ENCODE peak calls at places on chromosome 20, in six cellular contexts. P is mesenchymal stem cell; F is substantia nigra; L is CD8-positive, alpha-beta memory T cell; K is heart right ventricle; E is RWPE1. Z is an unnamed sample.

GRCh38 chr20:38673731-38674177 is 50.5 kb upstream of the SLC32A1 start:
- DNase-seq in L (no peak), E (no peak), P (peak), K (no peak), F (peak), Z (no peak)

GRCh38 chr20:30593572-30593971 is 663.9 kb upstream of the DEFB115 start:
- DNase-seq in F (no peak), K (no peak), L (no peak), E (no peak), P (no peak), Z (no peak)

GRCh38 chr20:17968366-17969275 is at the start of the genes MGME1 and SNX5:
- DNase-seq in K (peak), P (peak), L (peak), F (peak), E (peak), Z (peak)

GRCh38 chr20:44967207-44967807 is 995 bp downstream of the STK4 start:
- DNase-seq in K (no peak), E (peak), F (no peak), P (peak), L (no peak), Z (peak)

GRCh38 chr20:59664389-59665055 is 60.2 kb downstream of the PHACTR3 start:
- DNase-seq in L (no peak), F (peak), E (no peak), P (no peak), K (no peak), Z (no peak)

GRCh38 chr20:59094576-59094975 is 52.0 kb upstream of the PRELID3B start:
- DNase-seq in F (no peak), E (no peak), P (no peak), L (no peak), K (no peak), Z (no peak)

GRCh38 chr20:39206899-39207564 is 244.9 kb downstream of the DHX35 start:
- DNase-seq in L (no peak), K (no peak), P (no peak), E (no peak), F (no peak), Z (no peak)

GRCh38 chr20:36344517-36345132 is 38.5 kb downstream of the DLGAP4 start:
- DNase-seq in F (no peak), P (peak), E (peak), L (no peak), K (no peak), Z (peak)

GRCh38 chr20:41118632-41119031 is 18.7 kb upstream of the PLCG1 start:
- DNase-seq in E (no peak), F (peak), P (no peak), K (no peak), L (no peak), Z (no peak)

GRCh38 chr20:41643504-41643938 is 25.3 kb upstream of the CHD6 start:
- DNase-seq in F (no peak), L (no peak), P (peak), E (peak), K (no peak), Z (no peak)

GRCh38 chr20:23164176-23164601 is 78.1 kb upstream of the CD93 start:
- DNase-seq in K (no peak), F (peak), E (no peak), L (no peak), P (no peak), Z (no peak)

GRCh38 chr20:51945177-51945576 is 142.9 kb upstream of the SALL4 start:
- DNase-seq in E (no peak), K (no peak), L (no peak), P (no peak), F (no peak), Z (no peak)

GRCh38 chr20:47929368-47930115 is 144.3 kb upstream of the SULF2 start:
- DNase-seq in P (peak), F (no peak), K (no peak), L (no peak), E (peak), Z (no peak)

GRCh38 chr20:1332749-1333300 is 3.9 kb upstream of the SDCBP2 start:
- DNase-seq in E (no peak), F (no peak), P (no peak), L (no peak), K (no peak), Z (no peak)

GRCh38 chr20:45269754-45270270 is 15.4 kb upstream of the SLPI start:
- DNase-seq in P (no peak), L (no peak), K (no peak), F (no peak), E (no peak), Z (no peak)

GRCh38 chr20:1417790-1418189 is 24.9 kb upstream of the FKBP1A start:
- DNase-seq in L (no peak), F (no peak), P (no peak), E (no peak), K (no peak), Z (no peak)

GRCh38 chr20:45346291-45346718 is 1.9 kb downstream of the SDC4 start:
- DNase-seq in F (no peak), P (no peak), L (no peak), K (no peak), E (peak), Z (no peak)

GRCh38 chr20:35981969-35982368 is 13.6 kb downstream of the CNBD2 start:
- DNase-seq in L (no peak), K (no peak), F (no peak), P (no peak), E (no peak), Z (no peak)

GRCh38 chr20:15278041-15278440 is 940.6 kb upstream of the FLRT3 start:
- DNase-seq in F (no peak), P (no peak), K (no peak), E (peak), L (no peak), Z (no peak)
- H3K27ac ChIP-seq in F (no peak), P (no peak), K (no peak), E (no peak), L (no peak), Z (no peak)

GRCh38 chr20:15205023-15205422 is 867.6 kb upstream of the FLRT3 start:
- DNase-seq in P (no peak), F (no peak), E (no peak), K (no peak), L (no peak), Z (no peak)
- H3K27ac ChIP-seq in P (no peak), F (no peak), E (no peak), K (no peak), L (no peak), Z (no peak)

GRCh38 chr20:20741067-20742045 is 28.9 kb upstream of the RALGAPA2 start:
- DNase-seq in F (no peak), L (no peak), E (no peak), K (no peak), P (no peak), Z (no peak)

GRCh38 chr20:20744170-20744725 is 31.8 kb upstream of the RALGAPA2 start:
- DNase-seq in L (no peak), K (no peak), E (no peak), P (no peak), F (no peak), Z (no peak)

GRCh38 chr20:20743511-20744169 is 31.2 kb upstream of the RALGAPA2 start:
- DNase-seq in F (peak), K (peak), E (no peak), P (peak), L (no peak), Z (no peak)

GRCh38 chr20:20737158-20737557 is 24.7 kb upstream of the RALGAPA2 start:
- DNase-seq in P (no peak), K (no peak), F (no peak), E (no peak), L (no peak), Z (no peak)

DNA sequence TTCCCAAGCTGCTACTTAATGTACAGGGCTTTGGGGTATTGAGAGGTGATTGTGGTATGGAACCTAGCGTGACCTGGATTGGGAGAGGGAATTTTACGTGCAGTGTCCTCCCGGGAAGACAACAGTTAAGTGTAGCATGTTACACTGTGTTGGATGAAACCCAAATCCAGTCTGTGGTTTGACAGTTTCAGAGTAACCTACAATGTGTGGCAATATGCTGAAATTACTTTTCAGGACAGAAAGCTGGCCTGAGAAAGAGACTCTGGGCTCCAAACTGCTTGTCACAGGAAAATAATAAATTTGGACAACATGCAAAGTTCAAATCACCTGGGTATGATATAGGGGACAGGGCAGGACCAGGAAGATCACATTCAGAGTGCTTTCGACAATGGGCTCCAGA is 28.2 kb upstream of the RALGAPA2 start:
- DNase-seq in E (no peak), P (no peak), K (no peak), L (no peak), F (no peak), Z (no peak)
- H3K27ac ChIP-seq in E (peak), P (no peak), K (no peak), L (no peak), F (no peak), Z (no peak)

DNA sequence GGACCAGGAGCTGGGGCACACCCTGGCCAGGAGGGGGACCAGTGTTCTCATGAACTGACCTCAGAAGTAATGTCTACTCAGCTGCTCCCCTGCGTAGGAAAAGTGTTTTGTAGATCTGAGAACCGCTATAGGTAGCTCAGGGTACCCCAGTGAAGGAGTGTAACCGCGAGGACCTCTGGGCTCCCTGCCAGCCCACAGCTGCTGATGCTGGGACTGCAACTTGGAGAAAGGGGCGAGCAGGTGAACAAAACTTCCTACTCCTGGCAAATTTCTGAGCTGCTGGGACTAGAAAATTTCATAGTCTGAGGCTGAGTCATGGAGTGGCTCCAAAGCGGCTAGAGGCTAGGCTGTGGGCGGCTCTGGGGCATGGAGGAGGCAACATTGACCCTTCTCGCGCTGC is 51.9 kb downstream of the PYGB start:
- DNase-seq in P (no peak), F (no peak), L (no peak), K (no peak), E (peak), Z (no peak)
- H3K27ac ChIP-seq in P (peak), F (no peak), L (no peak), K (no peak), E (peak), Z (no peak)

GRCh38 chr20:25254986-25255680 is 7.2 kb downstream of the PYGB start:
- DNase-seq in K (peak), L (no peak), P (no peak), E (no peak), F (peak), Z (peak)
- H3K27ac ChIP-seq in K (peak), L (no peak), P (peak), E (peak), F (peak), Z (no peak)

GRCh38 chr20:63686492-63687321 is 9.7 kb upstream of the TNFRSF6B start:
- DNase-seq in K (peak), E (peak), L (no peak), F (no peak), P (peak), Z (no peak)

GRCh38 chr20:63688234-63689045 is 8.0 kb upstream of the TNFRSF6B start:
- DNase-seq in E (no peak), F (peak), P (no peak), K (no peak), L (no peak), Z (no peak)

GRCh38 chr20:63687419-63688233 is 8.8 kb upstream of the TNFRSF6B start:
- DNase-seq in K (no peak), P (no peak), F (no peak), E (no peak), L (no peak), Z (no peak)

GRCh38 chr20:63685269-63686026 is 11.0 kb upstream of the TNFRSF6B start:
- DNase-seq in L (no peak), P (no peak), F (no peak), K (no peak), E (no peak), Z (no peak)

DNA sequence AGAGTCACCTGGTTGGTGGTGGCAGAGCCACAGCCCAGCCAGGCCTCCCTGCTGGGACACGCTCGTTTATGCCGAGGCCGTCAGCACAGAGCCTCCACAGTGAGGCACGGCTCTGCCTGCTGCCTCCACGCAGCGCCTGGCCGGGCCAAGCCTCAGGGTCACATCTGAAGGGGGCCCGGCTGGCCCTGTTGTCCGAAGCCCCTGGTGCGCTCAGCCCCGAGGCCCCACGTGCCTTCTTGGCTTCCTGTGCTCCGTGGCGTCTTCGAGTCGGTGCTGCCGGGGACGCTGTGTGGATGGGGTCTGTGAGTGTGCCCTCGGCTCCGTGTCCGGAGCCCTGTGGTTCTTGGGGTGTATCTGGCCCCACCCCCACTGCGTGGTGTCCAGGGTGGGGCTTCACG is 10.4 kb upstream of the TNFRSF6B start:
- DNase-seq in P (no peak), L (no peak), E (no peak), F (no peak), K (no peak), Z (no peak)
- H3K27ac ChIP-seq in P (peak), L (no peak), E (peak), F (peak), K (peak), Z (no peak)

DNA sequence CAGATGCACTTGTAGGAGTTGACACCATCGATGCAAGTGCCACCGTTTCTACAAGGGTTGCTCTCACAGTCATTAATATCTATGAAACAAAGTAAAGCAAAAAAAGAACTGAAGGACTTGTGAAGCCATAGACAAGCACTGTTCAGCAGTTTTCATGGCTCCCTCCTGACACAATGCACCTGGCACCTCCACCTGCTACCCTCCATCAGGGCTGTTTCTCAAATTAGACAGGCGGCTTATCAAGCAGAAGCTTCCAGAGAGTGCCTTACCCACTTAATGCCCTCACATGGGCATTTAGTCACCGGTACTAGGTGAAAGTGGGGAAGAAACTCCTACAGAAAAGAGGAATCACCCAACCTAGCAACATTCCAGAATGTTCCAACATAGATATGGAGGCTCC is 27.8 kb downstream of the JAG1 start:
- DNase-seq in L (no peak), K (no peak), E (no peak), P (no peak), F (no peak), Z (no peak)
- H3K27ac ChIP-seq in L (no peak), K (no peak), E (peak), P (no peak), F (no peak), Z (no peak)

GRCh38 chr20:49418156-49418555 is 64.3 kb downstream of the KCNB1 start:
- DNase-seq in L (no peak), E (no peak), K (no peak), P (no peak), F (no peak), Z (no peak)
- H3K27ac ChIP-seq in L (no peak), E (no peak), K (no peak), P (no peak), F (no peak), Z (no peak)

GRCh38 chr20:43514062-43514971 is 6.8 kb downstream of the L3MBTL1 start:
- DNase-seq in L (peak), E (peak), K (peak), F (peak), P (peak), Z (peak)

GRCh38 chr20:43511879-43512278 is 4.4 kb downstream of the L3MBTL1 start:
- DNase-seq in K (no peak), E (no peak), L (no peak), P (no peak), F (no peak), Z (no peak)

GRCh38 chr20:43513298-43514061 is 6.0 kb downstream of the L3MBTL1 start:
- DNase-seq in F (no peak), K (no peak), P (no peak), L (no peak), E (peak), Z (no peak)

GRCh38 chr20:43516251-43516824 is 8.8 kb downstream of the L3MBTL1 start:
- DNase-seq in K (no peak), F (no peak), L (no peak), E (no peak), P (no peak), Z (no peak)

GRCh38 chr20:43515628-43516027 is 8.1 kb downstream of the L3MBTL1 start:
- DNase-seq in E (no peak), L (no peak), K (no peak), F (no peak), P (no peak), Z (no peak)
- H3K27ac ChIP-seq in E (peak), L (peak), K (no peak), F (peak), P (no peak), Z (no peak)

Z was measured in naive thymus-derived CD4-positive, alpha-beta T cell.